ENCODE peak calls at places on chromosomes 11 and 22, in four cellular contexts. O, N, K and E are unnamed samples.

GRCh38 chr11:59559886-59560285 is 48.5 kb downstream of the OR4D9 start:
- DNase-seq in N (peak; percentile 37), K (no peak), O (no peak), E (no peak)

GRCh38 chr11:73240190-73240781 is 22.2 kb downstream of the P2RY2 start:
- DNase-seq in O (no peak), K (no peak), N (peak; percentile 48), E (no peak)

GRCh38 chr11:72013765-72014711 is 15.3 kb downstream of the IL18BP start:
- DNase-seq in O (no peak), N (no peak), K (no peak), E (no peak)

GRCh38 chr11:114237321-114238280 is 58.6 kb upstream of the NNMT start:
- DNase-seq in K (no peak), N (no peak), O (no peak), E (no peak)

GRCh38 chr22:36865346-36865745 is 4.5 kb downstream of the NCF4 start:
- DNase-seq in O (no peak), K (no peak), N (peak; percentile 31), E (no peak)

GRCh38 chr11:62132188-62132587 is 8.4 kb downstream of the INCENP start:
- DNase-seq in N (no peak), K (no peak), O (no peak), E (no peak)

GRCh38 chr11:88181776-88182175 is 6.5 kb upstream of the RAB38 start:
- DNase-seq in K (no peak), O (no peak), N (no peak), E (no peak)

GRCh38 chr11:79486239-79486984 is 45.6 kb upstream of the TENM4 start:
- DNase-seq in N (no peak), K (no peak), O (no peak), E (no peak)

GRCh38 chr11:266676-267439 is 11.3 kb upstream of the NLRP6 start:
- DNase-seq in O (no peak), N (no peak), K (peak; percentile 40), E (no peak)

GRCh38 chr11:82523141-82523540 is 210.5 kb downstream of the FAM181B start:
- DNase-seq in O (no peak), K (no peak), N (peak; percentile 66), E (no peak)

GRCh38 chr22:35477911-35478582 is 62.6 kb upstream of the RASD2 start:
- DNase-seq in O (peak; percentile 72), K (peak; percentile 43), N (no peak), E (no peak)

GRCh38 chr22:27655582-27656185 is 145.9 kb downstream of the MN1 start:
- DNase-seq in N (no peak), K (no peak), O (no peak), E (no peak)

DNA sequence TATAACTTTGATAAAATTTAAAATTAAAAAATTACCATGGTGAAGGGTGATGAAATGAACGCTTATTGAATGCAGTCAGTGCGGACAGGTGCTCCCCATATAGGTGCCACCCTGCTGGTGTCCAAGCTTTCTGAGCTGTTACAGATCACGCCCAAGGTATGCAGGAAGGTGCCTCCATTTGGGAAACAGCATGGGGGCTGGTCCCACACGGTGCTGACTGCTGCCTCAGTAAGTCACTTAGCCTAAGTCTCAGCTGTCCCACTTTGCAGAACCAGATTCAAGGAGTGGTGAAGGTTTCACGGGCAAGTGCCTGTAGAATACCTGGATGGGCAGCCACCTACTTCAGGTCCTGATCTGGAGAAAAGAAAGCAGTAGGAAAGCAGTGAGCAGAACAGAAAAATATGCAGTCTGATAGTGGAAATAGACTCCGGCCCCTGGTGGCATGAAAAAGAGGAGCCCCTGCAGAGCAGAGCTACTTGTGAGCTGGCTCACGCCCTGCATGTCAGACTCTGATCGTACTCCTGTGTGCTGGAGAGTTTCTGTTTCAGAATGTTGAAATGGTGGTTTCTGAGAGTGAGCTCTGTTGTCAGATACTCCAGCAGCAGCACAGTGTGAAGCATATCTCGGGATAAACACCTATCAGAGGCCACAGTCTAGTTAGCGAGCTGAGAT is 33.2 kb downstream of the ADORA2A start:
- DNase-seq in O (no peak), N (no peak), K (no peak), E (no peak)
- H3K27ac ChIP-seq in O (no peak overlapping the region), N (no peak overlapping the region), K (no peak overlapping the region), E (no peak overlapping the region)

GRCh38 chr11:6402561-6402981 is 12.3 kb downstream of the SMPD1 start:
- DNase-seq in O (peak; percentile 57), N (no peak), K (no peak), E (no peak)
- H3K4me1 ChIP-seq in O (peaks cover 17% of the 10 kb centered on the region), N (peaks cover 10% of the 10 kb centered on the region), K (no peaks in the 10 kb centered on the region), E (peaks cover 3% of the 10 kb centered on the region)

GRCh38 chr22:38751066-38751421 is 4.8 kb downstream of the SUN2 start:
- DNase-seq in O (no peak), K (peak; percentile 13), N (no peak), E (no peak)
- H3K36me3 ChIP-seq in O (no peaks in the 10 kb centered on the region), K (peaks cover 63% of the 10 kb centered on the region), N (no peaks in the 10 kb centered on the region), E (peaks cover 5% of the 10 kb centered on the region)

DNA sequence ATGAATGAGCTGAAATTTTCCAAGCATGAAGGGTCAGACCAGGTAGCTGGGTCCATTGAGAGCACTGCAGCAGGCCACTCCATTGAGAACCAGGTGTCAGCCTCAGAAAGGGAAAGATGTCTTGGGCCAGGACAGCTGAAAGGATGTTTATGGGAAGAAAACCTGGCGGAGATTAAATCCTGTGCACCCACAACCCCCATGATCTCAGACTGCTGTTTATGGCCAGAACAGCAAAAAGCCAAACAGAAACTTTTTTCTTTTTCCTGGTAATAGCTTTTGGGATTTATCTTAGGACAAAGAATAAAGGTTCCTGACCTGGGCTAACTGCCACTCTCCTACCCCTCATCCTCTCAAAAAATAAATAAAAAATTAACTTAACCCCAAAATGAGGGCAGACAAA is 612.4 kb downstream of the INSC start:
- DNase-seq in O (no peak), K (no peak), N (no peak), E (no peak)
- H3K27ac ChIP-seq in O (no peak overlapping the region), K (no peak overlapping the region), N (no peak overlapping the region), E (no peak overlapping the region)

GRCh38 chr22:42800731-42801536 is 56.1 kb downstream of the ARFGAP3 start:
- DNase-seq in O (no peak), K (no peak), N (no peak), E (no peak)

GRCh38 chr22:42805016-42805997 is 51.8 kb downstream of the ARFGAP3 start:
- DNase-seq in N (peak; percentile 34), O (no peak), K (no peak), E (no peak)

GRCh38 chr22:42805998-42806481 is 51.0 kb downstream of the ARFGAP3 start:
- DNase-seq in O (no peak), N (peak; percentile 31), K (no peak), E (no peak)

GRCh38 chr22:42801537-42802165 is 55.4 kb downstream of the ARFGAP3 start:
- DNase-seq in O (no peak), K (no peak), N (no peak), E (no peak)

GRCh38 chr22:42803454-42803853 is 53.6 kb downstream of the ARFGAP3 start:
- DNase-seq in K (no peak), N (no peak), O (no peak), E (no peak)
- H3K4me1 ChIP-seq in K (peaks cover 17% of the 10 kb centered on the region), N (peaks cover 18% of the 10 kb centered on the region), O (no peaks in the 10 kb centered on the region), E (peaks cover 1% of the 10 kb centered on the region)

DNA sequence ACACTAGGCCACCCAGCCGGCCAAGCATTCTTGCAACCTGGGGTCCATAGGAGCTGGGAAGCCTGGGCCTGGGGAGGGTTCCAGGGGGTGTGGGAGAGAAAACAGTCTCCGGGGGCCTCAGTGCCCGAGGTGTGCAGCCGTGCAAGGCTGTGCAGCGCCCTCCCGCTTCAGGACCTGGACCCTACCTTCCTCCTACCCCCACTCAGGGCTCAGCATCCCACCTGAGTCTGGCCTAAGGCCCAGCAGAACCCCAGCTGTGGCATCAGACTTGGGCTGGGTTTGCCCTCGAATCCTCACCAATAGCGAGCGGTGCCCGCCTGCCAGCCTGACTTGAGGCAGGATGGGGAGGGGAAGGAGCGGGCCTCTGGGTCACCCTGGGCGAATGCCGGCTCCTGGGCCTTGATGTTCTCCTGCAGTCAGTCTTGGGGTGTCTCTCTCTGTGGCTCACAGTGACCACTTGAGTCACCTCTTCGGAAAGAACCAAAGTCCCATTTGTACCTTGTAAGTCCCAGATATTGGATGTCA is 53.6 kb upstream of the PPARA start:
- DNase-seq in N (no peak), O (no peak), K (no peak), E (no peak)
- H3K36me3 ChIP-seq in N (no peaks in the 10 kb centered on the region), O (no peaks in the 10 kb centered on the region), K (peaks cover 47% of the 10 kb centered on the region), E (peaks cover 2% of the 10 kb centered on the region)

DNA sequence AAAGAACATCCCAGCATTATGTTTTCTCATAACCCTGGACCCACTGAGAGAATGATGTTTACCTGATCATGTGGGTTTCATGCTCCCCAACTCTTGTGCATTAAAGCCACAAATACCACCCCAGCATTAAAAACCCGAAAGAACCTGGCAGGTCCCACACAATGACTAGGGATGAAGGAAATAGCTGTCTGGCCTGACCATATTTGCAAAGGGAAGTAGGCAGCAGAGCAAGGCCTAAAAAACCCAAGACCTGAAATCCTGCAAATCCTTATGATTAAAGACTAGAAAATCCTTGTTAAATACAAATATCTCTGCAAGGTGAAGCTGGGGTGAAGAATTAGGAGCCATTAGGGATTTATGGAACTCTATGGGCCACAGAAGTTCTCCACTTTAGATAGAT is 23.7 kb downstream of the PAK1 start:
- DNase-seq in N (no peak), K (no peak), O (no peak), E (no peak)
- H3K27ac ChIP-seq in N (no peak overlapping the region), K (no peak overlapping the region), O (no peak overlapping the region), E (no peak overlapping the region)